ENCODE peak calls at places on chromosomes 5 and 9, in eight cellular contexts. O is A549, Y is adrenal gland, U is IMR-90, G is heart left ventricle, Z is HepG2, T is breast epithelium, S is sigmoid colon. R is an unnamed sample.

GRCh38 chr9:16119861-16120641 is 567.2 kb downstream of the CCDC171 start:
- DNase-seq in Y (no peak), U (peak; percentile 64), O (no peak), Z (no peak), G (no peak), T (no peak), S (no peak), R (no peak)

GRCh38 chr9:68999393-69000105 is 14.4 kb downstream of the PRKACG start:
- DNase-seq in S (peak; percentile 81), O (peak; percentile 69), Y (peak; percentile 77), U (peak; percentile 65), Z (peak; percentile 75), T (no peak), G (peak; percentile 70), R (peak; percentile 78)

GRCh38 chr5:78648359-78649219 is at the start of gene LHFPL2:
- DNase-seq in T (peak; percentile 63), G (peak; percentile 80), U (peak; percentile 68), Z (no peak), O (peak; percentile 67), S (peak; percentile 88), Y (peak; percentile 86), R (peak; percentile 63)

GRCh38 chr9:134959126-134959970 is 41.6 kb upstream of the FCN1 start:
- DNase-seq in T (peak; percentile 34), O (no peak), Y (no peak), U (no peak), Z (no peak), S (peak; percentile 55), G (peak; percentile 3), R (no peak)

GRCh38 chr9:4762889-4763521 is 22.0 kb upstream of the AK3 start:
- DNase-seq in Y (peak; percentile 26), Z (no peak), O (no peak), G (peak; percentile 37), S (peak; percentile 67), U (no peak), T (no peak), R (peak; percentile 34)

GRCh38 chr9:91178281-91179236 is 183.2 kb downstream of the AUH start:
- DNase-seq in Z (no peak), U (no peak), O (no peak), G (no peak), Y (no peak), T (no peak), S (no peak), R (no peak)

GRCh38 chr5:171863928-171864327 is 78.3 kb downstream of the SMIM23 start:
- DNase-seq in G (no peak), Y (no peak), O (no peak), T (no peak), S (no peak), U (peak; percentile 84), Z (no peak), R (no peak)

GRCh38 chr5:127959152-127959764 is 124.3 kb upstream of the SLC12A2 start:
- DNase-seq in T (peak; percentile 67), Z (peak; percentile 59), O (peak; percentile 85), Y (peak; percentile 67), G (peak; percentile 75), S (peak; percentile 83), U (peak; percentile 92), R (peak; percentile 25)

GRCh38 chr9:27499481-27499880 is 24.6 kb upstream of the IFNK start:
- DNase-seq in S (no peak), G (no peak), U (no peak), T (no peak), O (peak; percentile 47), Y (no peak), Z (no peak), R (no peak)

GRCh38 chr5:149060325-149060724 is 2.5 kb downstream of the SH3TC2 start:
- DNase-seq in S (no peak), O (no peak), Z (peak; percentile 75), T (no peak), G (peak; percentile 71), U (peak; percentile 79), Y (peak; percentile 24), R (no peak)

GRCh38 chr5:111961867-111962266 is 204.9 kb upstream of the NREP start:
- DNase-seq in T (no peak), Y (no peak), Z (no peak), U (no peak), S (no peak), G (no peak), O (no peak), R (no peak)

GRCh38 chr5:81948349-81948748 is 23.5 kb upstream of the ATG10 start:
- DNase-seq in G (no peak), Y (no peak), S (no peak), T (no peak), U (peak; percentile 20), O (no peak), Z (no peak), R (no peak)

GRCh38 chr5:16520806-16521205 is 55.2 kb upstream of the ZNF622 start:
- DNase-seq in Z (no peak), Y (no peak), O (no peak), T (no peak), G (no peak), S (no peak), U (no peak), R (no peak)

GRCh38 chr9:119968837-119969707 is 599.8 kb upstream of the BRINP1 start:
- DNase-seq in Y (peak; percentile 71), U (peak; percentile 61), G (peak; percentile 71), Z (peak; percentile 28), S (peak; percentile 83), T (peak; percentile 77), O (peak; percentile 62), R (peak; percentile 76)

GRCh38 chr5:168916266-168916665 is 337.1 kb upstream of the PANK3 start:
- DNase-seq in S (peak; percentile 82), U (no peak), O (no peak), Y (peak; percentile 33), Z (no peak), T (no peak), G (no peak), R (peak; percentile 41)

GRCh38 chr9:91541744-91542143 is 118.1 kb upstream of the NFIL3 start:
- DNase-seq in S (no peak), U (peak; percentile 55), T (no peak), Y (no peak), O (no peak), Z (no peak), G (no peak), R (no peak)

GRCh38 chr5:5220896-5221295 is 80.8 kb downstream of the ADAMTS16 start:
- DNase-seq in Z (no peak), Y (no peak), S (no peak), T (no peak), O (no peak), U (no peak), G (no peak), R (no peak)

GRCh38 chr9:36922548-36922947 is 111.5 kb downstream of the PAX5 start:
- DNase-seq in Z (no peak), T (no peak), S (peak; percentile 56), G (no peak), O (peak; percentile 32), U (no peak), Y (no peak), R (no peak)

GRCh38 chr9:31140316-31140715 is 1244.1 kb upstream of the ACO1 start:
- DNase-seq in G (no peak), Y (no peak), T (no peak), Z (peak; percentile 6), U (no peak), O (peak; percentile 7), S (no peak), R (no peak)

GRCh38 chr5:176545388-176545736 is 3.8 kb upstream of the CDHR2 start:
- DNase-seq in G (no peak), Z (no peak), S (no peak), T (no peak), U (no peak), O (no peak), Y (no peak), R (no peak)

GRCh38 chr5:176548967-176549444 is at the start of gene CDHR2:
- DNase-seq in O (no peak), G (no peak), Z (peak; percentile 85), T (no peak), S (no peak), Y (no peak), U (no peak), R (no peak)

GRCh38 chr5:176543428-176544182 is 5.5 kb upstream of the CDHR2 start:
- DNase-seq in O (peak; percentile 73), T (peak; percentile 69), G (peak; percentile 81), Z (no peak), Y (peak; percentile 72), S (peak; percentile 84), U (no peak), R (no peak)

GRCh38 chr5:176547811-176548210 is 1.3 kb upstream of the CDHR2 start:
- DNase-seq in T (no peak), S (no peak), Z (peak; percentile 78), G (no peak), U (no peak), O (peak; percentile 79), Y (no peak), R (no peak)

DNA sequence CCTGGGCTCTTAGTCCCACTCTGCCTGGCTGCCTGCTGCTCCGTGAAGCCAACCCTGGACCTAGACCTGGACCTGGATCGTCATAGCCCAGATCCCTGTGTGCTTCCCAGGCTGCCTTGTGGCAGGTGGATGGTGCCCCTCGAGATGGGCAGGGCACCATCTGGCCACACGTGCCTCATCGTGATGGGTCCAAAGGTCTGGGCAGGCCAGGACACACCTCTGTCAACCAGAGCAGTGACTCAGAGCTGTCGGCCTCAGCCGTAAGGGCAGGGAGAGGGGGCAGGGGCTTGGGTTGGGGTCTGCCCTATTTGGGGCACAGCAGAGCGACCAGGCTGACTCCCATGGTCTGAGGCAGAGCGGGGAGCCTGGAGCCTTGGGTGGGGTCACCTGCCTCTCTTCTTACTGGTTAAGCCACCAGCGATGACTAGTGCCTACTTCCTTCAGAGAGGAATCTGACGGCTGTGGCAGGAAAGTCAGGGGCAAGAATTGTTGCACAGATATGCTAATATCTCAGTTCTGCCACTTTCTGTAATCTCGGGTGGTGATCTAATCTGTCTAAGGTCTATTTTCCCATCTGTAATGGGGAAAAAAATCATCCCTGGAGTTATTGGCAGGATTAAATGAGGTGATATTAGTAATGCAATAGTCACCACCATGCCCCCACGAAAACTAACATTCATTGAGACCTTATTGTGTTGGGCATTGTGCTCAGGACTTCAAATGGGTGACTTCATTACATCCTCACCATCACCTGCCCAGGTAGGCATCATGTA is 3.2 kb upstream of the CDHR2 start:
- DNase-seq in Z (peak; percentile 67), Y (no peak), G (no peak), T (no peak), U (no peak), O (peak; percentile 27), S (no peak), R (no peak)
- TF ChIP-seq POLR2A in Z (no peak), Y (no peak), G (no peak), T (no peak), U (no peak), O (no peak), S (no peak), R (no peak)

GRCh38 chr9:129497837-129498450 is 123.0 kb downstream of the C9orf50 start:
- DNase-seq in S (peak; percentile 74), U (no peak), G (peak; percentile 22), T (no peak), Y (no peak), Z (no peak), O (no peak), R (no peak)
- TF ChIP-seq POLR2A in S (no peak), U (peak; percentile 47), G (no peak), T (no peak), Y (no peak), Z (no peak), O (no peak), R (peak; percentile 7)

GRCh38 chr9:125649826-125650225 is 57.2 kb downstream of the MAPKAP1 start:
- DNase-seq in S (no peak), T (no peak), Y (no peak), G (no peak), Z (no peak), U (no peak), O (no peak), R (no peak)
- TF ChIP-seq POLR2A in S (no peak), T (no peak), Y (no peak), G (no peak), Z (no peak), U (no peak), O (no peak), R (no peak)

GRCh38 chr9:35829084-35829763 is at the start of gene TMEM8B:
- DNase-seq in Z (peak; percentile 83), G (peak; percentile 98), U (peak; percentile 83), O (peak; percentile 90), S (peak; percentile 99), Y (peak; percentile 96), T (peak; percentile 98), R (peak; percentile 99)
- TF ChIP-seq POLR2A in Z (no peak), G (peak; percentile 57), U (peak; percentile 31), O (no peak), S (no peak), Y (no peak), T (no peak), R (peak; percentile 62)

R was measured in tibial nerve.